ENCODE peak calls at places on chromosomes 1 and 21, in eight cellular contexts. B is H7; F is BJ; O is CD8-positive, alpha-beta T cell; J is pancreas; C is CD8-positive, alpha-beta memory T cell; M is lung; Y is brain microvascular endothelial cell. U is an unnamed sample.

GRCh38 chr1:241639040-241639652 is 1.0 kb downstream of the CHML start:
- DNase-seq in O (no peak), M (peak; percentile 35), Y (no peak), F (no peak), J (no peak), C (no peak), B (no peak), U (peak; percentile 31)

GRCh38 chr1:19430121-19431068 is 54.9 kb downstream of the CAPZB start:
- DNase-seq in J (no peak), B (no peak), Y (no peak), M (peak; percentile 61), O (no peak), C (no peak), F (no peak), U (peak; percentile 75)

GRCh38 chr1:182113879-182114626 is 52.5 kb upstream of the ZNF648 start:
- DNase-seq in F (no peak), C (no peak), M (no peak), O (no peak), Y (no peak), B (no peak), J (no peak), U (no peak)

GRCh38 chr1:72111662-72112061 is 170.7 kb downstream of the NEGR1 start:
- DNase-seq in B (no peak), J (no peak), M (no peak), C (no peak), O (no peak), Y (no peak), F (no peak), U (no peak)

GRCh38 chr1:30514945-30515344 is 208.4 kb downstream of the MATN1 start:
- DNase-seq in M (no peak), F (no peak), Y (no peak), B (no peak), O (no peak), J (peak; percentile 2), C (no peak), U (no peak)

GRCh38 chr1:234546890-234547788 is 62.8 kb downstream of the IRF2BP2 start:
- DNase-seq in J (no peak), Y (no peak), O (no peak), B (no peak), M (no peak), F (no peak), C (no peak), U (no peak)

GRCh38 chr1:2803086-2803930 is 1.8 kb upstream of the TTC34 start:
- DNase-seq in J (no peak), F (no peak), M (no peak), C (peak; percentile 32), Y (no peak), O (no peak), B (no peak), U (no peak)

GRCh38 chr1:36397083-36397377 is 678 bp downstream of the LSM10 start:
- DNase-seq in Y (no peak), J (no peak), O (no peak), C (peak; percentile 55), B (no peak), M (no peak), F (no peak), U (no peak)

GRCh38 chr1:200386416-200386815 is 23.4 kb downstream of the ZNF281 start:
- DNase-seq in M (no peak), F (no peak), J (no peak), Y (no peak), O (no peak), B (no peak), C (no peak), U (no peak)

GRCh38 chr21:20353351-20353750 is 644.9 kb upstream of the NCAM2 start:
- DNase-seq in C (no peak), O (no peak), M (no peak), F (no peak), B (no peak), J (no peak), Y (no peak), U (peak; percentile 21)

GRCh38 chr1:240492832-240493440 is 119.0 kb downstream of the GREM2 start:
- DNase-seq in M (no peak), Y (peak; percentile 55), F (no peak), C (no peak), J (peak; percentile 18), B (peak; percentile 89), O (peak; percentile 9), U (peak; percentile 5)

GRCh38 chr1:226626577-226626956 is 78.0 kb downstream of the STUM start:
- DNase-seq in J (peak; percentile 79), M (peak; percentile 76), B (peak; percentile 88), O (peak; percentile 80), Y (peak; percentile 61), F (no peak), C (peak; percentile 84), U (peak; percentile 47)

GRCh38 chr1:33099290-33100118 is 18.6 kb downstream of the AZIN2 start:
- DNase-seq in C (peak; percentile 85), F (peak; percentile 100), M (peak; percentile 85), O (peak; percentile 66), B (no peak), J (no peak), Y (peak; percentile 100), U (peak; percentile 99)

GRCh38 chr1:30473920-30474817 is 249.2 kb downstream of the MATN1 start:
- DNase-seq in F (no peak), M (no peak), J (no peak), Y (no peak), O (no peak), B (no peak), C (no peak), U (no peak)

GRCh38 chr1:43035821-43036456 is 77.3 kb upstream of the SLC2A1 start:
- DNase-seq in C (no peak), O (no peak), F (no peak), B (peak; percentile 79), M (no peak), J (no peak), Y (no peak), U (no peak)

GRCh38 chr1:243950166-243950565 is 100.1 kb upstream of the AKT3 start:
- DNase-seq in O (no peak), C (no peak), J (no peak), Y (peak; percentile 83), B (no peak), F (peak; percentile 66), M (no peak), U (peak; percentile 44)

GRCh38 chr1:220316291-220316690 is 44.0 kb upstream of the RAB3GAP2 start:
- DNase-seq in M (no peak), C (no peak), F (no peak), O (no peak), Y (no peak), B (no peak), J (no peak), U (no peak)

GRCh38 chr1:112877741-112878140 is 78.3 kb downstream of the SLC16A1 start:
- DNase-seq in Y (no peak), B (no peak), F (no peak), M (no peak), J (no peak), O (no peak), C (no peak), U (no peak)

GRCh38 chr1:108719253-108719652 is 6.5 kb downstream of the FNDC7 start:
- DNase-seq in J (no peak), C (no peak), O (no peak), Y (peak; percentile 22), B (no peak), F (no peak), M (no peak), U (no peak)

GRCh38 chr1:87786218-87786617 is 457.5 kb downstream of the LMO4 start:
- DNase-seq in M (no peak), J (no peak), C (no peak), B (no peak), F (no peak), O (no peak), Y (no peak), U (no peak)
- H3K27me3 ChIP-seq in M (no peaks in the 10 kb centered on the region), J (no peaks in the 10 kb centered on the region), C (no peaks in the 10 kb centered on the region), B (no peaks in the 10 kb centered on the region), F (no peaks in the 10 kb centered on the region), O (no peaks in the 10 kb centered on the region), Y (no peaks in the 10 kb centered on the region), U (no peaks in the 10 kb centered on the region)

DNA sequence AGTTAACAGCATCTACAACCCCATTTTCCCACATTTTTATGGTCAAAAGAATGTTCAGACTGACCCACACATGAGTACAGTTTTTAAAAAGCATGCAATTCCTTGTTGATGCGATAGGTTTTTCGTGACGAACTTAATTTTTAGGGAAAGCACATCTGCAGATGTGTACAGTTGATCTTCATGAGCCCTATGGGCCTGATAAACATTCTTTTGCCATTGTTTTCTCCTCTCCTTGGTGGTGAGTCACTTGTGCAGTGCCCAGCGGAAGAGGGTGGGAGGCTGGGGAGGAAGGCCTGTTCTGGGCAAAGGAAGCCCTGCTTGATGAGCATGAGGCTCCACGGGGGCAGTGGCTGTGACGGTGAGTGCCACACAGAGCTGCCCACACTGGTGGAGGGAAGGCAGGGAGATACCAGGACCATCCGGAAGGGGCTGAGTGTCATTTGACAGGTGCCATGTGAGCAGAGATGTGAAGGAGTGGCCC is 5.3 kb downstream of the ARF1 start:
- DNase-seq in F (peak; percentile 68), O (no peak), M (no peak), B (no peak), J (no peak), Y (peak; percentile 49), C (no peak), U (peak; percentile 77)
- H3K4me3 ChIP-seq in F (no peak overlapping the region), O (no peak overlapping the region), M (no peak overlapping the region), B (no peak overlapping the region), J (peak overlapping the region; percentile 15), Y (no peak overlapping the region), C (peak overlapping the region; percentile 17), U (no peak overlapping the region)

GRCh38 chr21:26966360-26966977 is 419 bp downstream of the ADAMTS5 start:
- DNase-seq in Y (no peak), B (no peak), M (no peak), J (no peak), C (no peak), F (no peak), O (no peak), U (no peak)

GRCh38 chr21:26972131-26972707 is 5.3 kb upstream of the ADAMTS5 start:
- DNase-seq in B (no peak), C (no peak), J (no peak), O (no peak), Y (no peak), F (no peak), M (no peak), U (no peak)

GRCh38 chr21:26966978-26967913 is at the start of gene ADAMTS5:
- DNase-seq in M (no peak), C (no peak), J (peak; percentile 12), Y (peak; percentile 58), F (no peak), O (no peak), B (peak; percentile 74), U (peak; percentile 47)

GRCh38 chr21:26965567-26966359 is 1.1 kb downstream of the ADAMTS5 start:
- DNase-seq in Y (peak; percentile 14), C (no peak), B (peak; percentile 86), F (no peak), J (peak; percentile 25), O (no peak), M (no peak), U (no peak)

GRCh38 chr21:26969971-26970725 is 3.3 kb upstream of the ADAMTS5 start:
- DNase-seq in Y (no peak), M (no peak), O (no peak), J (no peak), F (no peak), C (no peak), B (no peak), U (no peak)
- H3K27me3 ChIP-seq in Y (no peaks in the 10 kb centered on the region), M (peaks cover 3% of the 10 kb centered on the region), O (no peaks in the 10 kb centered on the region), J (no peaks in the 10 kb centered on the region), F (no peaks in the 10 kb centered on the region), C (no peaks in the 10 kb centered on the region), B (peaks cover 35% of the 10 kb centered on the region), U (peaks cover 13% of the 10 kb centered on the region)

DNA sequence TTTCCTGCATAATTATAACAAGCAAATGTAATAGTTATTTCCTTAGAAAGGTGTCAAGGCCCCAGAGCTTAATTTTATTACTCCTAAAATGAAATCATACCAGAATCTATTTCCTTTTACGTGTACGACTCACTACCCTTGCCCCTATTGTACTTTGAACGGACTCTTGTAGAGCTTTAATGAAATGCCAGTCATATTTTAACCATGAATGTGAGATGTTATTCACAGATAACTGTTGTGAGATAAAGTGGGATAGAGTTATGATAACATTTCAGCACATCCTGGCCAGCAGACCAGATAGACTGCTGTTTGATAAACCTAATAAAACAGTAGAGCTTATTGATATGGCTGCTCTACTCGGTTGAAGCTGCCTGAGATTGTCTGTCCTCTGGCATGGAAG is 500.8 kb upstream of the PBX1 start:
- DNase-seq in Y (peak; percentile 9), F (peak; percentile 1), O (no peak), M (no peak), B (no peak), C (no peak), J (no peak), U (peak; percentile 3)
- H3K4me3 ChIP-seq in Y (no peak overlapping the region), F (no peak overlapping the region), O (no peak overlapping the region), M (no peak overlapping the region), B (no peak overlapping the region), C (no peak overlapping the region), J (no peak overlapping the region), U (no peak overlapping the region)

U was measured in bronchial epithelial cell.